ENCODE peak calls at places on chromosomes 2 and 18, in nine cellular contexts. One of them, this sample, is unnamed.

GRCh38 chr2:11346129-11346528 is 1.7 kb upstream of the ROCK2 start:
- DNase-seq in nucleus accumbens: no peak
- DNase-seq in tibial artery: no peak
- DNase-seq in HFFc6: no peak
- DNase-seq in mucosa of descending colon: no peak
- DNase-seq in HTR-8/SVneo: no peak
- DNase-seq in WTC11: no peak
- DNase-seq in GM19239: no peak
- DNase-seq in HFF-Myc: no peak
- DNase-seq in this sample: no peak

GRCh38 chr2:213234641-213235040 is 49.6 kb upstream of the SPAG16 start:
- DNase-seq in HFFc6: no peak
- DNase-seq in tibial artery: no peak
- DNase-seq in HFF-Myc: no peak
- DNase-seq in nucleus accumbens: no peak
- DNase-seq in WTC11: no peak
- DNase-seq in mucosa of descending colon: no peak
- DNase-seq in GM19239: no peak
- DNase-seq in HTR-8/SVneo: no peak
- DNase-seq in this sample: no peak

GRCh38 chr18:59656488-59656887 is 40.7 kb downstream of the CCBE1 start:
- DNase-seq in HFFc6: no peak
- DNase-seq in HTR-8/SVneo: no peak
- DNase-seq in GM19239: no peak
- DNase-seq in nucleus accumbens: no peak
- DNase-seq in HFF-Myc: no peak
- DNase-seq in mucosa of descending colon: no peak
- DNase-seq in tibial artery: no peak
- DNase-seq in WTC11: no peak
- DNase-seq in this sample: no peak

GRCh38 chr2:25281581-25281980 is 60.1 kb downstream of the DNMT3A start:
- DNase-seq in HTR-8/SVneo: no peak
- DNase-seq in GM19239: no peak
- DNase-seq in HFFc6: no peak
- DNase-seq in HFF-Myc: no peak
- DNase-seq in nucleus accumbens: no peak
- DNase-seq in tibial artery: no peak
- DNase-seq in mucosa of descending colon: no peak
- DNase-seq in WTC11: no peak
- DNase-seq in this sample: no peak

GRCh38 chr2:40353236-40353635 is 98.7 kb downstream of the SLC8A1 start:
- DNase-seq in tibial artery: peak
- DNase-seq in mucosa of descending colon: no peak
- DNase-seq in HFFc6: no peak
- DNase-seq in GM19239: no peak
- DNase-seq in nucleus accumbens: no peak
- DNase-seq in HFF-Myc: no peak
- DNase-seq in HTR-8/SVneo: no peak
- DNase-seq in WTC11: no peak
- DNase-seq in this sample: no peak

GRCh38 chr18:33870059-33870458 is 292.0 kb downstream of the ASXL3 start:
- DNase-seq in HFF-Myc: no peak
- DNase-seq in WTC11: no peak
- DNase-seq in HTR-8/SVneo: no peak
- DNase-seq in tibial artery: no peak
- DNase-seq in HFFc6: no peak
- DNase-seq in mucosa of descending colon: no peak
- DNase-seq in GM19239: no peak
- DNase-seq in nucleus accumbens: no peak
- DNase-seq in this sample: no peak

GRCh38 chr2:37742286-37742685 is 70.8 kb upstream of the CDC42EP3 start:
- DNase-seq in tibial artery: no peak
- DNase-seq in GM19239: no peak
- DNase-seq in mucosa of descending colon: no peak
- DNase-seq in HFF-Myc: no peak
- DNase-seq in HFFc6: peak
- DNase-seq in nucleus accumbens: no peak
- DNase-seq in WTC11: no peak
- DNase-seq in HTR-8/SVneo: no peak
- DNase-seq in this sample: no peak

GRCh38 chr2:79530443-79530842 is 17.6 kb downstream of the CTNNA2 start:
- DNase-seq in HFFc6: no peak
- DNase-seq in HTR-8/SVneo: no peak
- DNase-seq in nucleus accumbens: no peak
- DNase-seq in GM19239: no peak
- DNase-seq in mucosa of descending colon: no peak
- DNase-seq in WTC11: no peak
- DNase-seq in tibial artery: no peak
- DNase-seq in HFF-Myc: no peak
- DNase-seq in this sample: no peak

GRCh38 chr2:218031261-218031660 is 28.5 kb upstream of the TNS1 start:
- DNase-seq in GM19239: no peak
- DNase-seq in HFFc6: no peak
- DNase-seq in WTC11: no peak
- DNase-seq in HTR-8/SVneo: no peak
- DNase-seq in tibial artery: no peak
- DNase-seq in HFF-Myc: no peak
- DNase-seq in mucosa of descending colon: no peak
- DNase-seq in nucleus accumbens: no peak
- DNase-seq in this sample: no peak

GRCh38 chr2:45469314-45470099 is 141.6 kb downstream of the SRBD1 start:
- DNase-seq in WTC11: no peak
- DNase-seq in tibial artery: peak
- DNase-seq in HFFc6: no peak
- DNase-seq in HFF-Myc: no peak
- DNase-seq in HTR-8/SVneo: no peak
- DNase-seq in GM19239: no peak
- DNase-seq in nucleus accumbens: no peak
- DNase-seq in mucosa of descending colon: no peak
- DNase-seq in this sample: no peak

GRCh38 chr2:102724016-102724490 is 37.8 kb upstream of the TMEM182 start:
- DNase-seq in tibial artery: no peak
- DNase-seq in GM19239: no peak
- DNase-seq in mucosa of descending colon: no peak
- DNase-seq in WTC11: no peak
- DNase-seq in HFFc6: no peak
- DNase-seq in HFF-Myc: no peak
- DNase-seq in HTR-8/SVneo: no peak
- DNase-seq in nucleus accumbens: no peak
- DNase-seq in this sample: no peak

GRCh38 chr2:42756150-42756549 is 7.8 kb downstream of the OXER1 start:
- DNase-seq in HFFc6: no peak
- DNase-seq in HFF-Myc: no peak
- DNase-seq in mucosa of descending colon: no peak
- DNase-seq in WTC11: no peak
- DNase-seq in tibial artery: no peak
- DNase-seq in HTR-8/SVneo: no peak
- DNase-seq in GM19239: no peak
- DNase-seq in nucleus accumbens: no peak
- DNase-seq in this sample: no peak

GRCh38 chr2:16123421-16123820 is 183.1 kb downstream of the MYCN start:
- DNase-seq in tibial artery: no peak
- DNase-seq in GM19239: no peak
- DNase-seq in HFF-Myc: no peak
- DNase-seq in WTC11: no peak
- DNase-seq in nucleus accumbens: no peak
- DNase-seq in mucosa of descending colon: no peak
- DNase-seq in HTR-8/SVneo: no peak
- DNase-seq in HFFc6: no peak
- DNase-seq in this sample: no peak

GRCh38 chr2:224412064-224412921 is 10.4 kb upstream of the FAM124B start:
- DNase-seq in WTC11: no peak
- DNase-seq in HTR-8/SVneo: peak
- DNase-seq in HFF-Myc: no peak
- DNase-seq in nucleus accumbens: no peak
- DNase-seq in tibial artery: no peak
- DNase-seq in HFFc6: peak
- DNase-seq in GM19239: no peak
- DNase-seq in mucosa of descending colon: no peak
- DNase-seq in this sample: no peak

GRCh38 chr2:45664635-45665269 is 13.3 kb downstream of the PRKCE start:
- DNase-seq in GM19239: no peak
- DNase-seq in mucosa of descending colon: no peak
- DNase-seq in HFFc6: no peak
- DNase-seq in WTC11: no peak
- DNase-seq in nucleus accumbens: no peak
- DNase-seq in tibial artery: no peak
- DNase-seq in HTR-8/SVneo: no peak
- DNase-seq in HFF-Myc: no peak
- DNase-seq in this sample: no peak

GRCh38 chr2:31150120-31150670 is 12.0 kb upstream of the GALNT14 start:
- DNase-seq in nucleus accumbens: no peak
- DNase-seq in HFF-Myc: no peak
- DNase-seq in GM19239: no peak
- DNase-seq in tibial artery: no peak
- DNase-seq in HFFc6: no peak
- DNase-seq in HTR-8/SVneo: no peak
- DNase-seq in WTC11: no peak
- DNase-seq in mucosa of descending colon: no peak
- DNase-seq in this sample: no peak

GRCh38 chr2:141554810-141555209 is 576.0 kb downstream of the LRP1B start:
- DNase-seq in HFFc6: peak
- DNase-seq in HTR-8/SVneo: peak
- DNase-seq in WTC11: no peak
- DNase-seq in mucosa of descending colon: no peak
- DNase-seq in tibial artery: no peak
- DNase-seq in HFF-Myc: peak
- DNase-seq in nucleus accumbens: no peak
- DNase-seq in GM19239: no peak
- DNase-seq in this sample: no peak

GRCh38 chr18:5237083-5237722 is 40.1 kb upstream of the AKAIN1 start:
- DNase-seq in tibial artery: no peak
- DNase-seq in GM19239: no peak
- DNase-seq in HFF-Myc: peak
- DNase-seq in nucleus accumbens: peak
- DNase-seq in mucosa of descending colon: no peak
- DNase-seq in HFFc6: no peak
- DNase-seq in HTR-8/SVneo: no peak
- DNase-seq in WTC11: peak
- DNase-seq in this sample: no peak